ENCODE peak calls at places on chromosome 21, in ten cellular contexts. X, Y, D, K, Q, I, V, W, B and M are unnamed samples.

GRCh38 chr21:15749868-15750174 is 20.0 kb downstream of the USP25 start:
- DNase-seq in X (no peak), Y (no peak), D (peak), K (peak), Q (no peak), I (no peak), V (no peak), W (no peak), B (no peak), M (peak)

GRCh38 chr21:25938673-25939395 is 204.1 kb downstream of the GABPA start:
- DNase-seq in X (no peak), Y (no peak), D (peak), K (no peak), Q (peak), I (peak), V (no peak), W (peak), B (no peak), M (peak)

GRCh38 chr21:38383411-38384245 is 114.6 kb downstream of the ERG start:
- DNase-seq in X (no peak), Y (no peak), D (no peak), K (no peak), Q (no peak), I (no peak), V (no peak), W (no peak), B (no peak), M (no peak)

GRCh38 chr21:25872271-25872670 is 137.5 kb downstream of the GABPA start:
- DNase-seq in X (no peak), Y (no peak), D (no peak), K (no peak), Q (no peak), I (no peak), V (no peak), W (no peak), B (no peak), M (no peak)

GRCh38 chr21:45042664-45043161 is 31.7 kb upstream of the ADARB1 start:
- DNase-seq in X (no peak), Y (no peak), D (no peak), K (no peak), Q (no peak), I (no peak), V (no peak), W (no peak), B (no peak), M (no peak)

GRCh38 chr21:45142469-45142868 is 68.1 kb downstream of the ADARB1 start:
- DNase-seq in X (no peak), Y (no peak), D (peak), K (peak), Q (no peak), I (no peak), V (no peak), W (no peak), B (no peak), M (peak)

GRCh38 chr21:31298618-31299269 is 45.3 kb downstream of the TIAM1 start:
- DNase-seq in X (no peak), Y (no peak), D (no peak), K (peak), Q (peak), I (no peak), V (no peak), W (no peak), B (no peak), M (no peak)

GRCh38 chr21:16084776-16085364 is 355.1 kb downstream of the USP25 start:
- DNase-seq in X (peak), Y (peak), D (peak), K (peak), Q (no peak), I (no peak), V (peak), W (no peak), B (peak), M (no peak)

GRCh38 chr21:45167796-45168222 is 93.4 kb downstream of the ADARB1 start:
- DNase-seq in X (no peak), Y (no peak), D (peak), K (peak), Q (no peak), I (no peak), V (no peak), W (no peak), B (no peak), M (peak)

GRCh38 chr21:14403681-14404318 is 20.9 kb upstream of the HSPA13 start:
- DNase-seq in X (no peak), Y (no peak), D (peak), K (peak), Q (peak), I (no peak), V (no peak), W (peak), B (no peak), M (peak)

GRCh38 chr21:30044447-30045064 is 104.8 kb upstream of the GRIK1 start:
- DNase-seq in X (no peak), Y (no peak), D (peak), K (peak), Q (peak), I (no peak), V (no peak), W (peak), B (no peak), M (peak)

GRCh38 chr21:25960423-25960822 is 210.1 kb downstream of the APP start:
- DNase-seq in X (no peak), Y (no peak), D (no peak), K (no peak), Q (no peak), I (no peak), V (no peak), W (peak), B (no peak), M (peak)

GRCh38 chr21:25721987-25722386 is 12.7 kb downstream of the ATP5PF start:
- DNase-seq in X (no peak), Y (no peak), D (no peak), K (no peak), Q (no peak), I (no peak), V (no peak), W (peak), B (no peak), M (no peak)

GRCh38 chr21:20999567-21000169 is 1.5 kb downstream of the NCAM2 start:
- DNase-seq in X (no peak), Y (no peak), D (peak), K (peak), Q (peak), I (no peak), V (no peak), W (peak), B (no peak), M (peak)

GRCh38 chr21:15686506-15686905 is 43.3 kb upstream of the USP25 start:
- DNase-seq in X (no peak), Y (no peak), D (no peak), K (no peak), Q (no peak), I (no peak), V (no peak), W (no peak), B (no peak), M (no peak)

GRCh38 chr21:27043377-27043776 is 76.5 kb upstream of the ADAMTS5 start:
- DNase-seq in X (no peak), Y (no peak), D (no peak), K (no peak), Q (no peak), I (no peak), V (no peak), W (no peak), B (no peak), M (no peak)

GRCh38 chr21:17758703-17759102 is 60.5 kb downstream of the C21orf91 start:
- DNase-seq in X (no peak), Y (no peak), D (no peak), K (no peak), Q (no peak), I (no peak), V (no peak), W (no peak), B (no peak), M (peak)

GRCh38 chr21:38181101-38181500 is 75.7 kb upstream of the KCNJ15 start:
- DNase-seq in X (no peak), Y (no peak), D (no peak), K (peak), Q (no peak), I (no peak), V (no peak), W (no peak), B (no peak), M (peak)

GRCh38 chr21:26679299-26679698 is 106.2 kb upstream of the CYYR1 start:
- DNase-seq in X (no peak), Y (no peak), D (no peak), K (no peak), Q (no peak), I (no peak), V (no peak), W (no peak), B (no peak), M (no peak)

GRCh38 chr21:38434913-38435533 is 63.3 kb downstream of the ERG start:
- DNase-seq in X (no peak), Y (no peak), D (peak), K (peak), Q (no peak), I (no peak), V (no peak), W (peak), B (no peak), M (peak)

GRCh38 chr21:21262048-21262447 is 263.8 kb downstream of the NCAM2 start:
- DNase-seq in X (no peak), Y (no peak), D (no peak), K (no peak), Q (no peak), I (no peak), V (no peak), W (no peak), B (no peak), M (no peak)

GRCh38 chr21:38498057-38498833 is at the start of gene ERG:
- DNase-seq in X (no peak), Y (no peak), D (peak), K (no peak), Q (no peak), I (no peak), V (no peak), W (no peak), B (no peak), M (no peak)

GRCh38 chr21:38930838-38931237 is 125.1 kb downstream of the ETS2 start:
- DNase-seq in X (no peak), Y (no peak), D (peak), K (no peak), Q (no peak), I (no peak), V (no peak), W (no peak), B (peak), M (peak)

GRCh38 chr21:17512245-17513213 is at the start of gene CXADR:
- DNase-seq in X (no peak), Y (peak), D (peak), K (peak), Q (peak), I (peak), V (peak), W (peak), B (no peak), M (peak)

GRCh38 chr21:31117046-31117916 is 79.0 kb upstream of the KRTAP19-8 start:
- DNase-seq in X (no peak), Y (no peak), D (peak), K (peak), Q (no peak), I (no peak), V (no peak), W (no peak), B (no peak), M (peak)

GRCh38 chr21:22898061-22898460 is 1899.9 kb downstream of the NCAM2 start:
- DNase-seq in X (no peak), Y (no peak), D (no peak), K (no peak), Q (no peak), I (no peak), V (no peak), W (no peak), B (no peak), M (no peak)

GRCh38 chr21:16402752-16403151 is 673.0 kb downstream of the USP25 start:
- DNase-seq in X (no peak), Y (no peak), D (peak), K (no peak), Q (no peak), I (no peak), V (no peak), W (no peak), B (no peak), M (no peak)

GRCh38 chr21:26391166-26391565 is 181.9 kb downstream of the CYYR1 start:
- DNase-seq in X (no peak), Y (no peak), D (no peak), K (no peak), Q (no peak), I (no peak), V (no peak), W (no peak), B (no peak), M (no peak)

GRCh38 chr21:15445327-15445726 is 284.5 kb upstream of the USP25 start:
- DNase-seq in X (no peak), Y (no peak), D (no peak), K (no peak), Q (peak), I (no peak), V (no peak), W (no peak), B (no peak), M (no peak)

GRCh38 chr21:39014751-39015150 is 168.5 kb downstream of the PSMG1 start:
- DNase-seq in X (no peak), Y (no peak), D (peak), K (peak), Q (no peak), I (no peak), V (no peak), W (no peak), B (no peak), M (peak)

GRCh38 chr21:26093094-26093493 is 77.5 kb downstream of the APP start:
- DNase-seq in X (no peak), Y (no peak), D (peak), K (peak), Q (no peak), I (no peak), V (no peak), W (no peak), B (no peak), M (no peak)

GRCh38 chr21:17343055-17343454 is 169.8 kb upstream of the CXADR start:
- DNase-seq in X (no peak), Y (no peak), D (peak), K (peak), Q (peak), I (no peak), V (no peak), W (peak), B (no peak), M (peak)

GRCh38 chr21:19475525-19475924 is 1071.9 kb upstream of the TMPRSS15 start:
- DNase-seq in X (no peak), Y (no peak), D (peak), K (no peak), Q (no peak), I (no peak), V (no peak), W (no peak), B (no peak), M (no peak)

GRCh38 chr21:16070207-16070651 is 340.4 kb downstream of the USP25 start:
- DNase-seq in X (no peak), Y (no peak), D (no peak), K (peak), Q (no peak), I (no peak), V (no peak), W (peak), B (no peak), M (no peak)

GRCh38 chr21:38913120-38913975 is 107.6 kb downstream of the ETS2 start:
- DNase-seq in X (peak), Y (peak), D (peak), K (peak), Q (no peak), I (peak), V (peak), W (peak), B (peak), M (no peak)

GRCh38 chr21:30209571-30209970 is 6.3 kb downstream of the CLDN8 start:
- DNase-seq in X (no peak), Y (no peak), D (peak), K (no peak), Q (no peak), I (no peak), V (no peak), W (no peak), B (no peak), M (no peak)

DNA sequence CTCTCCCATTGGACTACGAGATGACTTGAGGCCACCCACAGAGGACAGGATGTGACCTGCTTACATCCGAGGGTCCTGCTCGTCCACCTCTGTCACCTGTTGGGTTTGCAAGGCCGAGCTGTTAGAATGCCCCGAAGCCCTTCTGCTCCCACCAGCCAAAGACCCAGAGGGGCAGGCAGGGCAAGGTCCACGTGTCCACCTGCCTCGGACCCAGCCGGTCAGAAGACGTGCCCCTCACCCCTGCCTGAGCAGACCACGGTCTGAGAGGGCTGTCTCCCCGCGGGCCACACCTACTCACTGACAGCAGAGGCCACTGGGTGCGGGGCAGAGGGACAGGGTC is 30.3 kb upstream of the TRAPPC10 start:
- DNase-seq in X (no peak), Y (no peak), D (no peak), K (no peak), Q (no peak), I (no peak), V (no peak), W (no peak), B (no peak), M (no peak)
- H3K4me3 ChIP-seq in X (no peak), Y (no peak), D (no peak), K (no peak), Q (no peak), I (no peak), V (no peak), W (no peak), B (no peak), M (no peak)

DNA sequence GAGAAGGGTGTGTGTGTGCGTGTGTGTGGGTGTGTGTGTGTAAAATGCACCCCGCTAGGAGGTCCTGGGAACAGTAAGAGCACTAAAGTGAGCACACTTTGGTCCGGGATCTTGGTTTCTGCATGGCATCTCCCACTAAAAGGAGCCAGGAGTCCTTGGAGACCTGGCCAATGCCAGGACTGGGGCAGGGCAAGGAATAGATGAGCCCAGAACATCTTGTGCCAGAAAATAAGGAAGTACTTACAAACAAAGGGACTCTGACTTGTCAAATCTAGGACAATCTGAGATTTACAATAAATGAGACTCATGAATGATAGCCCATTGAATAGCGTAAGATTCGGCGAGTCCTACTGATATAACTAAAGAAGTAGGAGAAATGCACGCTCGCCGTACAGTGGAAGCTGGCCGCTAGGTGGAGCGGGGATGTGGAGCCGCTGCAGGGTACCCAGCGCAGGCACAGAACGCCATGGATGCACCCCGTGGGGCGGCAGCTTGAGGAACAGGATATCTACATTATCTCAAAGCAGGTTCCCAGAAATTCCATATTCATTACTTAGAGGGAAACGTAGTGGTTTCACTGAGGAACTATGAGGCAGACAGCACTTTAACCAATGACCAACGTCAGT is 7.1 kb downstream of the SLC37A1 start:
- DNase-seq in X (no peak), Y (no peak), D (no peak), K (no peak), Q (no peak), I (no peak), V (no peak), W (no peak), B (no peak), M (no peak)
- TF ChIP-seq CTCF in X (no peak), Y (no peak), D (peak), K (no peak), Q (no peak), I (no peak), V (no peak), W (peak), B (no peak), M (peak)

DNA sequence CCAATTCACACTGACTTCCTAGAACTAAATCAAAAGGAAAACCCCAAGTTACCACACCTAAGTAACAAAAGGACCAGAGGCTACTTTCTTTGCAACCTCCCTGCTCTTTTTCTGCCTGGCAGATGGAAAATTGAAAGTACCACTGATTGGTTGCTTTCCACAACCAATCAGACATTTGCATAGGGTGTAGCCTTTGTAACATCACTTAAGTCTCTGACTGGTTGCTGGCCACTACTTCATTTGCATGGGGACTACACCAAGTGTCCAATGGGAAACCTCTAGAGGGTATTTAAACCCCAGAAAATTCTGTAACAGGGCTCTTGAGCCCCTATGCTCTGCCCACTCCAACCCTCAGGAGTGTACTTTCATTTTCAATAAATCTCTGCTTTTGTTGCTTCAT is 365.0 kb downstream of the LTN1 start:
- DNase-seq in X (no peak), Y (no peak), D (peak), K (no peak), Q (no peak), I (no peak), V (no peak), W (no peak), B (no peak), M (no peak)
- H3K4me3 ChIP-seq in X (no peak), Y (no peak), D (no peak), K (no peak), Q (no peak), I (no peak), V (no peak), W (no peak), B (no peak), M (no peak)

DNA sequence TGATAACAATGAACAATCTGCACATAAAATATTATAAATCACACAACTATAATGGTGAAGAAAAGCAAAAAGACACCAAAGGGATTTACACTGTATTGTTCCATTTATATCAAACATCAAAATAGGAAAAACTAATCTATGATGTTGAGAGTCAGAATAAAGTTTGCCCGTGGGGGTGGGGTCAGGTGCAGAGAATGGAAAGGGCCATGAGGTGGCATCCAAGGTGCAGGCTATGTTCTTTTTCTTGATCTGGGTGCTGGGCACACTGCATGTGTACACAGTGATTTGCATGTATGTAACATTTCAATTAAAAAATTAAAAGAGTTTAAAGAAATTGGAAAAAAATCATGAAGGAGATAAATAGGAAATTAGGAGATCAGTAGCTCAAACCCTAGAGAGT is 127.3 kb downstream of the DSCAM start:
- DNase-seq in X (no peak), Y (no peak), D (no peak), K (no peak), Q (no peak), I (no peak), V (no peak), W (no peak), B (no peak), M (no peak)
- TF ChIP-seq CTCF in X (no peak), Y (no peak), D (no peak), K (no peak), Q (no peak), I (no peak), V (no peak), W (no peak), B (no peak), M (no peak)